ENCODE peak calls at places on chromosome 10, in four cellular contexts. H is sigmoid colon; E is stimulated activated CD4-positive, alpha-beta T cell treated with anti-CD3 and anti-CD28 coated beads, Interleukin-4, amount 100 ng/mL, for 4 hours; L is RWPE1. F is an unnamed sample.

GRCh38 chr10:128318366-128318765 is 192.1 kb upstream of the MKI67 start:
- DNase-seq in L (no peak), E (no peak), H (no peak), F (no peak)

GRCh38 chr10:102837230-102837721 is at the start of gene CYP17A1:
- DNase-seq in H (no peak), E (no peak), L (no peak), F (no peak)

GRCh38 chr10:72104472-72105097 is 16.2 kb upstream of the SPOCK2 start:
- DNase-seq in E (no peak), L (no peak), H (no peak), F (no peak)

GRCh38 chr10:70323143-70323696 is 39.4 kb upstream of the NPFFR1 start:
- DNase-seq in H (peak; percentile 27), E (no peak), L (no peak), F (no peak)

GRCh38 chr10:86334515-86335085 is 32.0 kb downstream of the GRID1 start:
- DNase-seq in H (peak; percentile 14), L (peak; percentile 43), E (no peak), F (no peak)

GRCh38 chr10:24128066-24128751 is 80.7 kb upstream of the KIAA1217 start:
- DNase-seq in L (no peak), H (no peak), E (no peak), F (no peak)

GRCh38 chr10:30436200-30436599 is 2.2 kb downstream of the MAP3K8 start:
- DNase-seq in H (peak; percentile 70), E (no peak), L (no peak), F (no peak)

GRCh38 chr10:44911081-44911540 is at the start of gene TMEM72:
- DNase-seq in E (no peak), H (no peak), L (no peak), F (no peak)

GRCh38 chr10:69321865-69322264 is 43.6 kb downstream of the HK1 start:
- DNase-seq in E (no peak), L (no peak), H (no peak), F (no peak)

GRCh38 chr10:63666836-63667383 is 145.7 kb downstream of the REEP3 start:
- DNase-seq in L (peak; percentile 10), H (no peak), E (no peak), F (no peak)

GRCh38 chr10:110364531-110364937 is 59.8 kb upstream of the SMNDC1 start:
- DNase-seq in H (no peak), L (peak; percentile 86), E (peak; percentile 38), F (no peak)

GRCh38 chr10:94853065-94853464 is 85.4 kb upstream of the CYP2C9 start:
- DNase-seq in H (no peak), E (no peak), L (no peak), F (no peak)

GRCh38 chr10:131723601-131724530 is 176.9 kb upstream of the PPP2R2D start:
- DNase-seq in H (no peak), L (no peak), E (no peak), F (no peak)

GRCh38 chr10:43064331-43065075 is 12.4 kb upstream of the RET start:
- DNase-seq in H (no peak), L (no peak), E (no peak), F (no peak)

GRCh38 chr10:31770307-31770902 is 158.2 kb downstream of the ARHGAP12 start:
- DNase-seq in H (no peak), E (peak; percentile 62), L (no peak), F (peak; percentile 9)

GRCh38 chr10:25417611-25418010 is 242.8 kb downstream of the GPR158 start:
- DNase-seq in E (no peak), L (no peak), H (no peak), F (no peak)

GRCh38 chr10:88728107-88728763 is 22.2 kb downstream of the LIPK start:
- DNase-seq in L (no peak), H (no peak), E (peak; percentile 14), F (no peak)

GRCh38 chr10:119090026-119090808 is 9.6 kb upstream of the EIF3A start:
- DNase-seq in E (no peak), L (no peak), H (peak; percentile 19), F (peak; percentile 46)

GRCh38 chr10:28679941-28680752 is 2.8 kb downstream of the BAMBI start:
- DNase-seq in H (no peak), L (no peak), E (no peak), F (no peak)

GRCh38 chr10:26503911-26504310 is 65.8 kb downstream of the APBB1IP start:
- DNase-seq in E (no peak), H (no peak), L (no peak), F (no peak)

GRCh38 chr10:110783509-110784103 is 88.1 kb upstream of the PDCD4 start:
- DNase-seq in H (no peak), L (no peak), E (peak; percentile 67), F (peak; percentile 39)

GRCh38 chr10:21985541-21985940 is 18.0 kb downstream of the DNAJC1 start:
- DNase-seq in H (no peak), E (no peak), L (no peak), F (no peak)

GRCh38 chr10:98295907-98296306 is 27.9 kb upstream of the LOXL4 start:
- DNase-seq in E (no peak), H (no peak), L (no peak), F (no peak)

GRCh38 chr10:78640981-78641646 is 427.7 kb upstream of the ZMIZ1 start:
- DNase-seq in L (no peak), H (no peak), E (no peak), F (no peak)

GRCh38 chr10:99754670-99755069 is 22.6 kb downstream of the CUTC start:
- DNase-seq in L (no peak), E (no peak), H (no peak), F (no peak)

GRCh38 chr10:28281726-28282325 is 21.0 kb downstream of the MPP7 start:
- DNase-seq in H (no peak), E (no peak), L (no peak), F (no peak)

GRCh38 chr10:970311-971149 is 17.7 kb upstream of the GTPBP4 start:
- DNase-seq in L (no peak), E (no peak), H (no peak), F (no peak)

GRCh38 chr10:67664936-67665335 is 31.1 kb downstream of the CTNNA3 start:
- DNase-seq in E (no peak), L (no peak), H (no peak), F (no peak)

GRCh38 chr10:98374176-98374969 is 40.6 kb downstream of the PYROXD2 start:
- DNase-seq in L (peak; percentile 73), E (no peak), H (no peak), F (no peak)

GRCh38 chr10:54607983-54608382 is 193.0 kb downstream of the PCDH15 start:
- DNase-seq in L (no peak), H (no peak), E (no peak), F (no peak)

GRCh38 chr10:69864321-69864720 is 62.6 kb downstream of the COL13A1 start:
- DNase-seq in E (no peak), L (peak; percentile 66), H (no peak), F (no peak)

GRCh38 chr10:23196201-23196600 is 4.1 kb downstream of the PTF1A start:
- DNase-seq in L (no peak), H (no peak), E (no peak), F (no peak)

GRCh38 chr10:45420453-45421192 is 46.6 kb downstream of the ALOX5 start:
- DNase-seq in H (peak; percentile 89), L (no peak), E (peak; percentile 13), F (peak; percentile 44)

GRCh38 chr10:6070647-6071046 is 8.5 kb upstream of the IL2RA start:
- DNase-seq in E (peak; percentile 63), L (no peak), H (no peak), F (no peak)

GRCh38 chr10:3622845-3623621 is 162.0 kb downstream of the KLF6 start:
- DNase-seq in E (no peak), L (no peak), H (no peak), F (no peak)

GRCh38 chr10:79068203-79068561 is 584 bp upstream of the ZMIZ1 start:
- DNase-seq in L (no peak), H (no peak), E (peak; percentile 35), F (no peak)

GRCh38 chr10:43126759-43127424 is 11.4 kb upstream of the CSGALNACT2 start:
- DNase-seq in E (no peak), L (no peak), H (no peak), F (no peak)

GRCh38 chr10:130136214-130137076 is at the start of gene GLRX3:
- DNase-seq in L (peak; percentile 93), E (peak; percentile 94), H (peak; percentile 92), F (peak; percentile 79)

GRCh38 chr10:78290131-78290750 is 256.6 kb downstream of the RPS24 start:
- DNase-seq in E (no peak), L (no peak), H (no peak), F (no peak)